ENCODE peak calls at places on chromosomes 12 and 14, in six cellular contexts. L, K, D, I, N and W are unnamed samples.

GRCh38 chr14:61419201-61419600 is 97.8 kb downstream of the PRKCH start:
- DNase-seq in L (no peak), K (no peak), D (no peak), I (no peak), N (no peak), W (no peak)

GRCh38 chr12:75977952-75978671 is 53.5 kb downstream of the PHLDA1 start:
- DNase-seq in L (peak), K (peak), D (peak), I (peak), N (peak), W (peak)

GRCh38 chr14:32933943-32934890 is 4.5 kb upstream of the NPAS3 start:
- DNase-seq in L (no peak), K (no peak), D (no peak), I (no peak), N (no peak), W (no peak)

GRCh38 chr14:74804219-74804825 is 41.2 kb downstream of the YLPM1 start:
- DNase-seq in L (no peak), K (no peak), D (no peak), I (no peak), N (peak), W (peak)

GRCh38 chr12:85874064-85874463 is at the start of gene NTS:
- DNase-seq in L (no peak), K (no peak), D (no peak), I (no peak), N (no peak), W (no peak)

GRCh38 chr14:53701108-53701875 is 255.3 kb downstream of the BMP4 start:
- DNase-seq in L (no peak), K (no peak), D (no peak), I (no peak), N (no peak), W (no peak)

GRCh38 chr12:56286044-56286830 is 13.9 kb downstream of the CS start:
- DNase-seq in L (no peak), K (no peak), D (no peak), I (no peak), N (no peak), W (no peak)

GRCh38 chr14:68359862-68360552 is 432.9 kb downstream of the ZFP36L1 start:
- DNase-seq in L (no peak), K (no peak), D (no peak), I (peak), N (peak), W (no peak)

GRCh38 chr14:54782803-54783659 is 119.6 kb downstream of the GCH1 start:
- DNase-seq in L (no peak), K (no peak), D (peak), I (no peak), N (no peak), W (no peak)

GRCh38 chr12:113359133-113359938 is 949 bp downstream of the PLBD2 start:
- DNase-seq in L (no peak), K (no peak), D (no peak), I (no peak), N (no peak), W (no peak)

GRCh38 chr14:104105822-104106470 is 20.4 kb downstream of the ASPG start:
- DNase-seq in L (no peak), K (no peak), D (no peak), I (no peak), N (no peak), W (no peak)

GRCh38 chr14:59254146-59254910 is 65.9 kb downstream of the DAAM1 start:
- DNase-seq in L (no peak), K (no peak), D (no peak), I (no peak), N (no peak), W (no peak)

GRCh38 chr12:77163068-77163810 is 97.9 kb upstream of the E2F7 start:
- DNase-seq in L (no peak), K (no peak), D (no peak), I (no peak), N (no peak), W (no peak)

GRCh38 chr14:88941414-88941813 is 117.0 kb downstream of the TTC8 start:
- DNase-seq in L (no peak), K (no peak), D (no peak), I (no peak), N (no peak), W (no peak)

GRCh38 chr12:116687888-116688287 is 50.0 kb downstream of the SPRING1 start:
- DNase-seq in L (no peak), K (peak), D (no peak), I (peak), N (peak), W (peak)

GRCh38 chr12:32454075-32454474 is 54.7 kb downstream of the FGD4 start:
- DNase-seq in L (no peak), K (no peak), D (no peak), I (no peak), N (peak), W (no peak)

GRCh38 chr12:84357314-84357713 is 555.3 kb downstream of the SLC6A15 start:
- DNase-seq in L (no peak), K (no peak), D (no peak), I (no peak), N (no peak), W (no peak)

GRCh38 chr12:48358937-48359509 is 8.3 kb upstream of the ZNF641 start:
- DNase-seq in L (no peak), K (no peak), D (no peak), I (no peak), N (no peak), W (no peak)